ENCODE peak calls at places on chromosomes 2 and 18, in five cellular contexts. M is activated CD8-positive, alpha-beta memory T cell treated with anti-CD3 and anti-CD28 coated beads for 4 hours; B is ACHN; V is OCI-LY7; H is LoVo. Z is an unnamed sample.

GRCh38 chr2:23669413-23670244 is 257.3 kb downstream of the ATAD2B start:
- DNase-seq in M (no peak), B (no peak), V (no peak), H (no peak), Z (no peak)

GRCh38 chr2:212537311-212538155 is 1.1 kb downstream of the ERBB4 start:
- DNase-seq in M (no peak), B (peak), V (no peak), H (no peak), Z (no peak)

GRCh38 chr2:235647836-235648235 is 154.0 kb downstream of the AGAP1 start:
- DNase-seq in M (no peak), B (no peak), V (no peak), H (no peak), Z (no peak)

GRCh38 chr18:23935804-23936203 is 78.8 kb upstream of the TTC39C start:
- DNase-seq in M (no peak), B (no peak), V (peak), H (no peak), Z (no peak)

GRCh38 chr2:160934263-160934662 is 226.0 kb upstream of the TANK start:
- DNase-seq in M (no peak), B (no peak), V (no peak), H (no peak), Z (no peak)

GRCh38 chr2:159030674-159031380 is 62.4 kb downstream of the TANC1 start:
- DNase-seq in M (no peak), B (peak), V (no peak), H (peak), Z (no peak)

GRCh38 chr2:152098798-152099654 is at the start of gene CACNB4:
- DNase-seq in M (no peak), B (peak), V (no peak), H (peak), Z (no peak)

GRCh38 chr2:47232738-47233415 is 77.8 kb upstream of the STPG4 start:
- DNase-seq in M (no peak), B (no peak), V (no peak), H (no peak), Z (no peak)

GRCh38 chr2:69577467-69578200 is 65.9 kb downstream of the AAK1 start:
- DNase-seq in M (no peak), B (no peak), V (no peak), H (no peak), Z (no peak)

GRCh38 chr2:18473241-18473841 is 87.1 kb downstream of the RDH14 start:
- DNase-seq in M (no peak), B (no peak), V (no peak), H (no peak), Z (no peak)

Z was measured in stimulated activated CD8-positive, alpha-beta memory T cell treated with anti-CD3 and anti-CD28 coated beads, Interleukin-2, amount 100 ng/mL, for 1 hour.